ENCODE peak calls at places on chromosomes 12 and 14, in ten cellular contexts. V is neural progenitor cell, S is uterus, W is ovary, I is kidney epithelial cell, Y is endodermal cell, D is aorta, H is ascending aorta, B is prostate gland, M is BE2C. Z is an unnamed sample.
A peak's percentile ranks its signal among the peaks of the same experiment; 100 is the strongest.

GRCh38 chr14:92886337-92886736 is 36.6 kb upstream of the CHGA start:
- DNase-seq in S (no peak), V (no peak), B (no peak), I (no peak), D (no peak), W (no peak), H (no peak), M (peak; percentile 86), Y (no peak), Z (no peak)

GRCh38 chr12:1132309-1132708 is 141.3 kb downstream of the ERC1 start:
- DNase-seq in D (no peak), Y (no peak), B (no peak), S (no peak), M (no peak), W (no peak), I (no peak), H (no peak), V (no peak), Z (no peak)

GRCh38 chr14:51304956-51305355 is 64.9 kb downstream of the TMX1 start:
- DNase-seq in B (no peak), M (no peak), S (no peak), I (peak; percentile 93), V (no peak), Y (no peak), D (no peak), W (no peak), H (no peak), Z (peak; percentile 22)

GRCh38 chr12:46455648-46456352 is 83.2 kb upstream of the SLC38A2 start:
- DNase-seq in I (peak; percentile 47), W (no peak), H (no peak), M (no peak), B (peak; percentile 31), S (no peak), Y (no peak), D (no peak), V (no peak), Z (peak; percentile 64)

GRCh38 chr14:106846218-106846617 is 1319.8 kb downstream of the TMEM121 start:
- DNase-seq in W (no peak), D (no peak), Y (no peak), S (no peak), B (no peak), V (no peak), I (no peak), H (no peak), M (no peak), Z (no peak)

GRCh38 chr12:54038260-54038759 is 5.5 kb downstream of the HOXC5 start:
- DNase-seq in D (no peak), S (no peak), B (no peak), M (no peak), Y (no peak), H (no peak), W (peak; percentile 45), I (no peak), V (peak; percentile 1), Z (peak; percentile 48)

GRCh38 chr12:2691340-2692111 is 103.2 kb upstream of the FKBP4 start:
- DNase-seq in I (no peak), D (no peak), Y (peak; percentile 89), H (peak; percentile 44), B (no peak), M (no peak), W (no peak), V (peak; percentile 72), S (no peak), Z (no peak)

GRCh38 chr14:47826809-47827208 is 151.4 kb upstream of the MDGA2 start:
- DNase-seq in D (no peak), Y (no peak), M (no peak), V (no peak), B (no peak), S (no peak), H (no peak), I (no peak), W (no peak), Z (no peak)

GRCh38 chr12:108640802-108641445 is 7.2 kb upstream of the SELPLG start:
- DNase-seq in I (no peak), Y (peak; percentile 56), S (peak; percentile 65), D (no peak), H (no peak), W (peak; percentile 51), M (peak; percentile 56), V (no peak), B (no peak), Z (peak; percentile 39)

GRCh38 chr12:103771466-103771865 is 69.6 kb downstream of the NT5DC3 start:
- DNase-seq in I (no peak), H (no peak), Y (peak; percentile 93), V (peak; percentile 59), W (peak; percentile 29), M (peak; percentile 62), B (no peak), D (no peak), S (peak; percentile 52), Z (peak; percentile 42)

GRCh38 chr12:11729008-11729407 is 79.5 kb downstream of the ETV6 start:
- DNase-seq in B (peak; percentile 53), M (no peak), S (no peak), H (no peak), D (no peak), W (no peak), V (no peak), Y (no peak), I (no peak), Z (no peak)

GRCh38 chr14:45526715-45527549 is 273.9 kb upstream of the MIS18BP1 start:
- DNase-seq in Y (peak; percentile 85), V (peak; percentile 81), I (no peak), W (no peak), B (no peak), H (no peak), S (no peak), M (peak; percentile 51), D (no peak), Z (peak; percentile 76)

GRCh38 chr12:30953946-30954766 is 27.6 kb downstream of the TSPAN11 start:
- DNase-seq in Y (no peak), H (no peak), D (no peak), I (no peak), V (no peak), W (no peak), S (no peak), B (no peak), M (no peak), Z (no peak)

GRCh38 chr12:7989827-7990491 is 42.6 kb upstream of the FOXJ2 start:
- DNase-seq in W (no peak), M (no peak), Y (no peak), S (no peak), D (peak; percentile 83), I (no peak), V (no peak), B (no peak), H (no peak), Z (no peak)

GRCh38 chr14:104758981-104759975 is 6.3 kb downstream of the SIVA1 start:
- DNase-seq in D (no peak), V (no peak), S (no peak), I (no peak), Y (no peak), W (no peak), B (no peak), H (no peak), M (no peak), Z (no peak)

DNA sequence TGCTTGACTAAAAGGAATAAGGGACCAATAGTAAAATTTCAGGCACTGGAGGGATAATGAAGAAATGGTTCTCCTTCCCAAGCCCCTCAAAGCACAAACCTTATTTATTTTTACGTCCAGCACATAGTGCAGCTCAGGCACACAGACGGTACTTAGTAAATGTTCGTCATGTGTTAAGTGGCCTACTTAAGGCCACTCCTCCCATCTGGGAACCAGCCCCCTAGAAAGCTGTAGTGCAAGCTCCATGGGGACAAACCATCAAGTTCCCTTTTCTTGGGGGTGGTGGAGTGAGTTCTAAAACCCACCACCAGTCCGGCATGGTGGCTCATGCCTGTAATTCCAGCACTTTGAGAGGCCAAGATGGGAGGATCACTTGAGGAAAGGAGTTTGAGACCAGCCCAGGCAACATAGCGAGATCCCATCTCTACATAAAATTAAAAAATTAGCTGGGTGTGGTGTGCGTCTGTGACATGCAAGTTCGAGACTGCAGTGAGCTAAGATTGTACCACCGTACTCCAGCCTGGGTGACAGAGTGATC is 49.4 kb downstream of the PITPNM2 start:
- DNase-seq in I (no peak), S (no peak), M (no peak), W (no peak), B (no peak), V (no peak), D (no peak), Y (no peak), H (no peak), Z (no peak)
- H3K36me3 ChIP-seq in I (no peaks in the 10 kb centered on the region), S (no peaks in the 10 kb centered on the region), M (no peaks in the 10 kb centered on the region), W (no peaks in the 10 kb centered on the region), B (no peaks in the 10 kb centered on the region), V (no peaks in the 10 kb centered on the region), D (no peaks in the 10 kb centered on the region), Y (no peaks in the 10 kb centered on the region), H (no peaks in the 10 kb centered on the region), Z (no peaks in the 10 kb centered on the region)

GRCh38 chr14:38791862-38792261 is 311.2 kb downstream of the SEC23A start:
- DNase-seq in W (no peak), D (no peak), H (no peak), V (peak; percentile 76), Y (peak; percentile 70), S (no peak), I (no peak), M (no peak), B (no peak), Z (no peak)
- H3K4me3 ChIP-seq in W (no peak overlapping the region), D (no peak overlapping the region), H (no peak overlapping the region), V (no peak overlapping the region), Y (peak overlapping the region; percentile 21), S (no peak overlapping the region), I (no peak overlapping the region), M (no peak overlapping the region), B (no peak overlapping the region), Z (no peak overlapping the region)

DNA sequence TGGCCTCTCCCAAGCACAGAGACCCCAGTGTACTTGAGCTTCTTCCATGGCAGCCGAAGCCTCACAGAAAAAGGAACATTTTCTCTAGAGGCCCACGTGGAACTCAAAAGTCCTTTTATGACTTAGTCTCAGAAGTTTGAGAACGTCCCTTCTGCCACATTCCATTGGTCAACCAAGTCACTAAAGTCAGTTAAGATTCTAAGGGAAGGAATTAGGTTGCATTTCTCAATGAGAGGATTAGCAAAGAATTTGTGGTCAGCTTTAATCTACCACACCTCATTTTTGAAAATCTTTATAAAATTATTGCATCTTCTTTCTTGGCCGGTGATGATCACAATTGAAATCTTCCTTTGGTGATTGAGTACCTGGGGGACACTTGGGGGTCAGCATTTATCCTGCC is 279.9 kb upstream of the TBX3 start:
- DNase-seq in S (no peak), B (no peak), H (no peak), W (no peak), D (no peak), V (no peak), Y (no peak), M (no peak), I (no peak), Z (no peak)
- H3K36me3 ChIP-seq in S (no peaks in the 10 kb centered on the region), B (no peaks in the 10 kb centered on the region), H (no peaks in the 10 kb centered on the region), W (no peaks in the 10 kb centered on the region), D (no peaks in the 10 kb centered on the region), V (no peaks in the 10 kb centered on the region), Y (no peaks in the 10 kb centered on the region), M (no peaks in the 10 kb centered on the region), I (no peaks in the 10 kb centered on the region), Z (no peaks in the 10 kb centered on the region)

GRCh38 chr12:126726481-126727217 is 1540.3 kb upstream of the TMEM132C start:
- DNase-seq in W (no peak), B (no peak), D (no peak), I (no peak), V (peak; percentile 63), M (no peak), S (no peak), Y (peak; percentile 84), H (no peak), Z (no peak)

GRCh38 chr12:126727656-126728055 is 1539.3 kb upstream of the TMEM132C start:
- DNase-seq in Y (peak; percentile 83), H (no peak), B (no peak), S (no peak), I (no peak), D (no peak), M (no peak), W (no peak), V (peak; percentile 56), Z (no peak)

GRCh38 chr12:126727218-126727601 is 1539.8 kb upstream of the TMEM132C start:
- DNase-seq in W (no peak), M (no peak), I (no peak), H (no peak), V (no peak), D (no peak), S (no peak), Y (peak; percentile 60), B (no peak), Z (no peak)
- H3K4me3 ChIP-seq in W (no peak overlapping the region), M (no peak overlapping the region), I (no peak overlapping the region), H (no peak overlapping the region), V (peak overlapping the region; percentile 52), D (no peak overlapping the region), S (no peak overlapping the region), Y (no peak overlapping the region), B (no peak overlapping the region), Z (no peak overlapping the region)

Z was measured in SJCRH30.